ENCODE peak calls at places on chromosomes 4 and X, in five cellular contexts. One of them, this sample, is unnamed.

GRCh38 chr4:62771656-62772557 is 1571.8 kb downstream of the ADGRL3 start:
- DNase-seq in amniotic epithelial cell: no peak
- DNase-seq in NCI-H774: peak
- DNase-seq in colonic mucosa: no peak
- DNase-seq in AG08396: no peak
- DNase-seq in this sample: no peak

GRCh38 chr4:184382189-184382846 is 92.0 kb downstream of the IRF2 start:
- DNase-seq in amniotic epithelial cell: no peak
- DNase-seq in NCI-H774: no peak
- DNase-seq in colonic mucosa: peak
- DNase-seq in AG08396: no peak
- DNase-seq in this sample: no peak

GRCh38 chr4:140754918-140755810 is 1.0 kb downstream of the TBC1D9 start:
- DNase-seq in amniotic epithelial cell: no peak
- DNase-seq in NCI-H774: no peak
- DNase-seq in colonic mucosa: peak
- DNase-seq in AG08396: no peak
- DNase-seq in this sample: no peak

GRCh38 chr4:140096921-140097320 is 57.1 kb downstream of the MAML3 start:
- DNase-seq in amniotic epithelial cell: no peak
- DNase-seq in NCI-H774: no peak
- DNase-seq in colonic mucosa: no peak
- DNase-seq in AG08396: no peak
- DNase-seq in this sample: no peak

GRCh38 chr4:52825311-52826090 is 36.6 kb upstream of the RASL11B start:
- DNase-seq in amniotic epithelial cell: no peak
- DNase-seq in NCI-H774: no peak
- DNase-seq in colonic mucosa: no peak
- DNase-seq in AG08396: no peak
- DNase-seq in this sample: no peak

GRCh38 chrX:102832661-102833060 is 104.4 kb upstream of the RAB40AL start:
- DNase-seq in amniotic epithelial cell: peak
- DNase-seq in NCI-H774: no peak
- DNase-seq in colonic mucosa: no peak
- DNase-seq in AG08396: peak
- DNase-seq in this sample: no peak

GRCh38 chr4:107578321-107578720 is 141.7 kb downstream of the PAPSS1 start:
- DNase-seq in amniotic epithelial cell: no peak
- DNase-seq in NCI-H774: no peak
- DNase-seq in colonic mucosa: no peak
- DNase-seq in AG08396: no peak
- DNase-seq in this sample: no peak

GRCh38 chr4:102036619-102037376 is 246.3 kb downstream of the BANK1 start:
- DNase-seq in amniotic epithelial cell: no peak
- DNase-seq in NCI-H774: peak
- DNase-seq in colonic mucosa: no peak
- DNase-seq in AG08396: no peak
- DNase-seq in this sample: no peak

GRCh38 chrX:137195991-137196390 is 162.2 kb upstream of the GPR101 start:
- DNase-seq in amniotic epithelial cell: no peak
- DNase-seq in NCI-H774: no peak
- DNase-seq in colonic mucosa: no peak
- DNase-seq in AG08396: no peak
- DNase-seq in this sample: no peak

GRCh38 chr4:81418572-81418971 is 53.1 kb downstream of the RASGEF1B start:
- DNase-seq in amniotic epithelial cell: no peak
- DNase-seq in NCI-H774: no peak
- DNase-seq in colonic mucosa: no peak
- DNase-seq in AG08396: no peak
- DNase-seq in this sample: no peak

GRCh38 chrX:77442728-77443127 is 4.5 kb upstream of the FGF16 start:
- DNase-seq in amniotic epithelial cell: peak
- DNase-seq in NCI-H774: no peak
- DNase-seq in colonic mucosa: no peak
- DNase-seq in AG08396: peak
- DNase-seq in this sample: no peak

GRCh38 chr4:7756561-7757355 is 182.9 kb downstream of the AFAP1 start:
- DNase-seq in amniotic epithelial cell: peak
- DNase-seq in NCI-H774: no peak
- DNase-seq in colonic mucosa: no peak
- DNase-seq in AG08396: no peak
- DNase-seq in this sample: no peak

GRCh38 chr4:113684534-113685091 is 76.9 kb downstream of the CAMK2D start:
- DNase-seq in amniotic epithelial cell: peak
- DNase-seq in NCI-H774: no peak
- DNase-seq in colonic mucosa: peak
- DNase-seq in AG08396: peak
- DNase-seq in this sample: no peak

GRCh38 chr4:2484993-2485392 is 16.1 kb downstream of the RNF4 start:
- DNase-seq in amniotic epithelial cell: no peak
- DNase-seq in NCI-H774: no peak
- DNase-seq in colonic mucosa: peak
- DNase-seq in AG08396: no peak
- DNase-seq in this sample: peak